ENCODE peak calls at places on chromosomes 11 and 22, in eight cellular contexts. One of them, this sample, is unnamed.

GRCh38 chr11:128904303-128904871 is 13.2 kb downstream of the KCNJ5 start:
- DNase-seq in mesendoderm: peak; percentile 20
- DNase-seq in astrocyte: no peak
- DNase-seq in OCI-LY7: no peak
- DNase-seq in CD4-positive, alpha-beta memory T cell: no peak
- DNase-seq in tibial artery: no peak
- DNase-seq in Panc1: no peak
- DNase-seq in SK-N-SH: no peak
- DNase-seq in this sample: no peak

GRCh38 chr11:129041611-129042018 is 98.9 kb upstream of the TP53AIP1 start:
- DNase-seq in tibial artery: no peak
- DNase-seq in astrocyte: peak; percentile 26
- DNase-seq in mesendoderm: no peak
- DNase-seq in CD4-positive, alpha-beta memory T cell: no peak
- DNase-seq in Panc1: peak; percentile 38
- DNase-seq in SK-N-SH: no peak
- DNase-seq in OCI-LY7: no peak
- DNase-seq in this sample: no peak

GRCh38 chr11:78822931-78823423 is 248.3 kb upstream of the NARS2 start:
- DNase-seq in mesendoderm: no peak
- DNase-seq in tibial artery: no peak
- DNase-seq in Panc1: no peak
- DNase-seq in astrocyte: no peak
- DNase-seq in CD4-positive, alpha-beta memory T cell: no peak
- DNase-seq in SK-N-SH: no peak
- DNase-seq in OCI-LY7: no peak
- DNase-seq in this sample: no peak

GRCh38 chr11:117511981-117512448 is 184.4 kb downstream of the CEP164 start:
- DNase-seq in CD4-positive, alpha-beta memory T cell: no peak
- DNase-seq in tibial artery: no peak
- DNase-seq in OCI-LY7: no peak
- DNase-seq in SK-N-SH: peak; percentile 54
- DNase-seq in Panc1: no peak
- DNase-seq in mesendoderm: peak; percentile 34
- DNase-seq in astrocyte: no peak
- DNase-seq in this sample: no peak

GRCh38 chr22:38707346-38707745 is 1.6 kb downstream of the GTPBP1 start:
- DNase-seq in OCI-LY7: no peak
- DNase-seq in SK-N-SH: no peak
- DNase-seq in tibial artery: no peak
- DNase-seq in Panc1: peak; percentile 50
- DNase-seq in CD4-positive, alpha-beta memory T cell: no peak
- DNase-seq in astrocyte: peak; percentile 42
- DNase-seq in mesendoderm: peak; percentile 55
- DNase-seq in this sample: no peak

GRCh38 chr22:24843048-24843447 is 37.0 kb downstream of the SGSM1 start:
- DNase-seq in tibial artery: no peak
- DNase-seq in mesendoderm: no peak
- DNase-seq in astrocyte: no peak
- DNase-seq in Panc1: no peak
- DNase-seq in CD4-positive, alpha-beta memory T cell: no peak
- DNase-seq in OCI-LY7: no peak
- DNase-seq in SK-N-SH: no peak
- DNase-seq in this sample: no peak

GRCh38 chr22:36425977-36426523 is 38.3 kb upstream of the MYH9 start:
- DNase-seq in Panc1: no peak
- DNase-seq in OCI-LY7: no peak
- DNase-seq in CD4-positive, alpha-beta memory T cell: no peak
- DNase-seq in SK-N-SH: peak; percentile 57
- DNase-seq in tibial artery: no peak
- DNase-seq in mesendoderm: peak; percentile 72
- DNase-seq in astrocyte: no peak
- DNase-seq in this sample: no peak

GRCh38 chr22:44663256-44663999 is 38.6 kb upstream of the PRR5 start:
- DNase-seq in tibial artery: no peak
- DNase-seq in SK-N-SH: peak; percentile 6
- DNase-seq in CD4-positive, alpha-beta memory T cell: no peak
- DNase-seq in mesendoderm: no peak
- DNase-seq in OCI-LY7: no peak
- DNase-seq in Panc1: no peak
- DNase-seq in astrocyte: no peak
- DNase-seq in this sample: peak; percentile 40

GRCh38 chr11:36490026-36490806 is 19.9 kb downstream of the TRAF6 start:
- DNase-seq in Panc1: no peak
- DNase-seq in tibial artery: no peak
- DNase-seq in SK-N-SH: no peak
- DNase-seq in CD4-positive, alpha-beta memory T cell: no peak
- DNase-seq in OCI-LY7: no peak
- DNase-seq in astrocyte: no peak
- DNase-seq in mesendoderm: no peak
- DNase-seq in this sample: no peak

GRCh38 chr22:31474743-31475142 is 14.9 kb downstream of the EIF4ENIF1 start:
- DNase-seq in mesendoderm: no peak
- DNase-seq in SK-N-SH: no peak
- DNase-seq in OCI-LY7: no peak
- DNase-seq in Panc1: no peak
- DNase-seq in CD4-positive, alpha-beta memory T cell: no peak
- DNase-seq in astrocyte: peak; percentile 60
- DNase-seq in tibial artery: no peak
- DNase-seq in this sample: no peak

GRCh38 chr11:134740590-134741342 is 328.7 kb upstream of the B3GAT1 start:
- DNase-seq in CD4-positive, alpha-beta memory T cell: no peak
- DNase-seq in Panc1: no peak
- DNase-seq in tibial artery: peak; percentile 16
- DNase-seq in SK-N-SH: no peak
- DNase-seq in astrocyte: no peak
- DNase-seq in OCI-LY7: no peak
- DNase-seq in mesendoderm: no peak
- DNase-seq in this sample: peak; percentile 5

GRCh38 chr11:56521955-56522354 is 21.1 kb downstream of the OR5M11 start:
- DNase-seq in tibial artery: no peak
- DNase-seq in SK-N-SH: peak; percentile 2
- DNase-seq in astrocyte: no peak
- DNase-seq in CD4-positive, alpha-beta memory T cell: no peak
- DNase-seq in Panc1: no peak
- DNase-seq in mesendoderm: peak; percentile 52
- DNase-seq in OCI-LY7: peak; percentile 1
- DNase-seq in this sample: no peak

GRCh38 chr11:84398017-84398626 is 1112.0 kb upstream of the CCDC90B start:
- DNase-seq in astrocyte: peak; percentile 4
- DNase-seq in SK-N-SH: peak; percentile 28
- DNase-seq in tibial artery: no peak
- DNase-seq in mesendoderm: peak; percentile 66
- DNase-seq in Panc1: no peak
- DNase-seq in CD4-positive, alpha-beta memory T cell: no peak
- DNase-seq in OCI-LY7: peak; percentile 26
- DNase-seq in this sample: no peak

GRCh38 chr22:50529416-50530279 is at the start of gene TYMP:
- DNase-seq in astrocyte: no peak
- DNase-seq in mesendoderm: no peak
- DNase-seq in OCI-LY7: peak; percentile 73
- DNase-seq in tibial artery: peak; percentile 80
- DNase-seq in Panc1: no peak
- DNase-seq in SK-N-SH: no peak
- DNase-seq in CD4-positive, alpha-beta memory T cell: peak; percentile 65
- DNase-seq in this sample: peak; percentile 86

GRCh38 chr22:19292262-19293230 is 1.0 kb upstream of the CLTCL1 start:
- DNase-seq in astrocyte: no peak
- DNase-seq in OCI-LY7: peak; percentile 54
- DNase-seq in tibial artery: peak; percentile 77
- DNase-seq in CD4-positive, alpha-beta memory T cell: no peak
- DNase-seq in mesendoderm: no peak
- DNase-seq in SK-N-SH: no peak
- DNase-seq in Panc1: no peak
- DNase-seq in this sample: peak; percentile 67

GRCh38 chr22:39209756-39210155 is 35.0 kb downstream of the PDGFB start:
- DNase-seq in CD4-positive, alpha-beta memory T cell: no peak
- DNase-seq in SK-N-SH: no peak
- DNase-seq in astrocyte: no peak
- DNase-seq in mesendoderm: no peak
- DNase-seq in tibial artery: peak; percentile 46
- DNase-seq in OCI-LY7: no peak
- DNase-seq in Panc1: no peak
- DNase-seq in this sample: peak; percentile 43

GRCh38 chr11:17633279-17633986 is 85.9 kb upstream of the MYOD1 start:
- DNase-seq in OCI-LY7: no peak
- DNase-seq in tibial artery: no peak
- DNase-seq in CD4-positive, alpha-beta memory T cell: no peak
- DNase-seq in SK-N-SH: peak; percentile 15
- DNase-seq in Panc1: no peak
- DNase-seq in mesendoderm: peak; percentile 21
- DNase-seq in astrocyte: no peak
- DNase-seq in this sample: no peak

GRCh38 chr11:73784080-73784634 is 3.5 kb upstream of the MRPL48 start:
- DNase-seq in CD4-positive, alpha-beta memory T cell: no peak
- DNase-seq in Panc1: peak; percentile 67
- DNase-seq in SK-N-SH: no peak
- DNase-seq in OCI-LY7: peak; percentile 66
- DNase-seq in tibial artery: no peak
- DNase-seq in mesendoderm: peak; percentile 97
- DNase-seq in astrocyte: no peak
- DNase-seq in this sample: no peak

DNA sequence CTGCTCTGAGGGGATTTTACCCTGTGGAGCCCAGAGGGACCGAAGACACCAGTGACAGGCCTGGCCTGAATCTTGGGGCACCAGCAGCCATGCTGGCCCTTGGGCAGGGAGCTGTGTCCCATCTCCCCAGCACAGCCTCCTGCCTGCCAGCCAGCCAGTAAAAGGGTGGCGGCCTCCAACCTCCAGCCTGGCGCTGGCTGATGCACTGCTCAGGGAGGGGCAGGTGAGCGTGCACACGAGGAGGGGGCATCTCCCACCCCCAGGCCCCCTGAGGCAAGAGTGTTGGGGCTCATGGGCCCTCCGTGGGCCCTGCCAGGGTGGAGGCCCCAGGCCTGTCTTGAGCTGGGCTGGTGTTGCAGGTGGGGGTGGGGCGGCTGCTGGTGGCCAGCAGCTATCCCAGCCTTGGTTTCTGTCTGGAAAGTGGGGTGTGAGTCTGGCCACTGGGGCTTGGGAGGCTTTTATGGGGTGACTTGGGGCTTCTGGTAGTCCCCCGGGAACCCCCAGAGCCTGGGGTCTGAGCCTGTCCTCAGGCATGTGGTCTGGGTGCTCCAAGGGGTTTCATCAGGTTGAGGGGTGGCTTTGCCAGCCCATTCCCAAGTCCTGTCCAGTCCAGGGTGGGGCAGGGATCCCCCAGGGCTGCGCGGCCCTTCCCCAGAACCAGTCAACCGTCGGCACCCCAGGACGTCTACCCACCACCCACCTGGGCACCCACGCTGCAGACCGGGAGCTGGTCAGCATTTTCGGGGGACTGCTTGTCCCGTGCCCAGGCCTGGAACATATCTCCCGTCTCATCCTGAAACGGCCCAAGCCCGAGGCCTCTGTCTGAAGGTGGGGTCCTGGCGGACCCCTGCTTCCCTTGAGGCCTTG is 17.8 kb downstream of the TSPAN4 start:
- DNase-seq in SK-N-SH: no peak
- DNase-seq in CD4-positive, alpha-beta memory T cell: no peak
- DNase-seq in Panc1: no peak
- DNase-seq in tibial artery: no peak
- DNase-seq in OCI-LY7: no peak
- DNase-seq in astrocyte: no peak
- DNase-seq in mesendoderm: no peak
- DNase-seq in this sample: no peak
- H3K4me1 ChIP-seq in SK-N-SH: peaks cover 10% of the 10 kb centered on the region
- H3K4me1 ChIP-seq in CD4-positive, alpha-beta memory T cell: no peaks in the 10 kb centered on the region
- H3K4me1 ChIP-seq in Panc1: peaks cover 72% of the 10 kb centered on the region
- H3K4me1 ChIP-seq in tibial artery: peaks cover 12% of the 10 kb centered on the region
- H3K4me1 ChIP-seq in OCI-LY7: peaks cover 5% of the 10 kb centered on the region
- H3K4me1 ChIP-seq in astrocyte: peaks cover 17% of the 10 kb centered on the region
- H3K4me1 ChIP-seq in mesendoderm: no peaks in the 10 kb centered on the region
- H3K4me1 ChIP-seq in this sample: peaks cover 52% of the 10 kb centered on the region

GRCh38 chr11:46294365-46295309 is 17.2 kb downstream of the CREB3L1 start:
- DNase-seq in astrocyte: peak; percentile 97
- DNase-seq in SK-N-SH: peak; percentile 60
- DNase-seq in mesendoderm: peak; percentile 90
- DNase-seq in CD4-positive, alpha-beta memory T cell: no peak
- DNase-seq in Panc1: no peak
- DNase-seq in OCI-LY7: no peak
- DNase-seq in tibial artery: no peak
- DNase-seq in this sample: no peak

GRCh38 chr11:46296520-46297448 is 19.3 kb downstream of the CREB3L1 start:
- DNase-seq in OCI-LY7: no peak
- DNase-seq in SK-N-SH: peak; percentile 48
- DNase-seq in tibial artery: no peak
- DNase-seq in CD4-positive, alpha-beta memory T cell: no peak
- DNase-seq in mesendoderm: peak; percentile 99
- DNase-seq in astrocyte: peak; percentile 97
- DNase-seq in Panc1: no peak
- DNase-seq in this sample: no peak

GRCh38 chr11:46295312-46295995 is 18.0 kb downstream of the CREB3L1 start:
- DNase-seq in tibial artery: peak; percentile 80
- DNase-seq in Panc1: no peak
- DNase-seq in SK-N-SH: peak; percentile 99
- DNase-seq in OCI-LY7: peak; percentile 36
- DNase-seq in mesendoderm: peak; percentile 93
- DNase-seq in astrocyte: peak; percentile 69
- DNase-seq in CD4-positive, alpha-beta memory T cell: peak; percentile 76
- DNase-seq in this sample: peak; percentile 82

GRCh38 chr11:46293616-46294015 is 16.2 kb downstream of the CREB3L1 start:
- DNase-seq in astrocyte: peak; percentile 99
- DNase-seq in mesendoderm: no peak
- DNase-seq in OCI-LY7: no peak
- DNase-seq in tibial artery: no peak
- DNase-seq in CD4-positive, alpha-beta memory T cell: no peak
- DNase-seq in SK-N-SH: no peak
- DNase-seq in Panc1: no peak
- DNase-seq in this sample: no peak

GRCh38 chr11:46295996-46296519 is 18.6 kb downstream of the CREB3L1 start:
- DNase-seq in mesendoderm: peak; percentile 19
- DNase-seq in SK-N-SH: no peak
- DNase-seq in CD4-positive, alpha-beta memory T cell: no peak
- DNase-seq in Panc1: no peak
- DNase-seq in OCI-LY7: no peak
- DNase-seq in tibial artery: no peak
- DNase-seq in astrocyte: no peak
- DNase-seq in this sample: no peak
- H3K4me1 ChIP-seq in mesendoderm: peaks cover 14% of the 10 kb centered on the region
- H3K4me1 ChIP-seq in SK-N-SH: peaks cover 58% of the 10 kb centered on the region
- H3K4me1 ChIP-seq in CD4-positive, alpha-beta memory T cell: peaks cover 10% of the 10 kb centered on the region
- H3K4me1 ChIP-seq in Panc1: peaks cover 13% of the 10 kb centered on the region
- H3K4me1 ChIP-seq in OCI-LY7: peaks cover 5% of the 10 kb centered on the region
- H3K4me1 ChIP-seq in tibial artery: peaks cover 25% of the 10 kb centered on the region
- H3K4me1 ChIP-seq in astrocyte: peaks cover 86% of the 10 kb centered on the region
- H3K4me1 ChIP-seq in this sample: peaks cover 55% of the 10 kb centered on the region

GRCh38 chr11:69683764-69684333 is 8.7 kb upstream of the LTO1 start:
- DNase-seq in mesendoderm: peak; percentile 63
- DNase-seq in OCI-LY7: peak; percentile 10
- DNase-seq in SK-N-SH: no peak
- DNase-seq in CD4-positive, alpha-beta memory T cell: no peak
- DNase-seq in Panc1: no peak
- DNase-seq in astrocyte: no peak
- DNase-seq in tibial artery: peak; percentile 64
- DNase-seq in this sample: no peak
- H3K4me1 ChIP-seq in mesendoderm: no peaks in the 10 kb centered on the region
- H3K4me1 ChIP-seq in OCI-LY7: no peaks in the 10 kb centered on the region
- H3K4me1 ChIP-seq in SK-N-SH: no peaks in the 10 kb centered on the region
- H3K4me1 ChIP-seq in CD4-positive, alpha-beta memory T cell: peaks cover 7% of the 10 kb centered on the region
- H3K4me1 ChIP-seq in Panc1: no peaks in the 10 kb centered on the region
- H3K4me1 ChIP-seq in astrocyte: no peaks in the 10 kb centered on the region
- H3K4me1 ChIP-seq in tibial artery: peaks cover 8% of the 10 kb centered on the region
- H3K4me1 ChIP-seq in this sample: peaks cover 7% of the 10 kb centered on the region

DNA sequence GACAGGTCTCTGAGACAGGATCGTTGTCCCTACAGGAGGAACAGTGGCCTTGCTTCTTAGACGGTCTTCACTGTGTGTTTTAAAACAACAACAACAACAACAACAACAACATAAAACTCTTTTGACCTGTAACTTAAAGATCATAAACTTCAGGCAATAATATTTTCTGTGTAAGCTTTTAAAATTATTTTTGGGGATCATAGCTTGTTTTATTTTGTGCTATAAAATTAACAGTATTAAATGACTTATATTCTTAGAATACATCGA is 13.8 kb upstream of the AIFM3 start:
- DNase-seq in tibial artery: no peak
- DNase-seq in CD4-positive, alpha-beta memory T cell: no peak
- DNase-seq in OCI-LY7: no peak
- DNase-seq in mesendoderm: no peak
- DNase-seq in astrocyte: no peak
- DNase-seq in SK-N-SH: no peak
- DNase-seq in Panc1: no peak
- DNase-seq in this sample: no peak
- H3K4me1 ChIP-seq in tibial artery: peaks cover 20% of the 10 kb centered on the region
- H3K4me1 ChIP-seq in CD4-positive, alpha-beta memory T cell: peaks cover 27% of the 10 kb centered on the region
- H3K4me1 ChIP-seq in OCI-LY7: no peaks in the 10 kb centered on the region
- H3K4me1 ChIP-seq in mesendoderm: peaks cover 2% of the 10 kb centered on the region
- H3K4me1 ChIP-seq in astrocyte: peaks cover 14% of the 10 kb centered on the region
- H3K4me1 ChIP-seq in SK-N-SH: no peaks in the 10 kb centered on the region
- H3K4me1 ChIP-seq in Panc1: peaks cover 31% of the 10 kb centered on the region
- H3K4me1 ChIP-seq in this sample: peaks cover 53% of the 10 kb centered on the region